ENCODE peak calls at places on chromosomes 12 and 14, in seven cellular contexts. N is A549, O is body of pancreas, F is stomach, T is Peyer's patch, L is NB4, U is GM12892. R is an unnamed sample.

GRCh38 chr12:124548854-124549378 is 18.5 kb downstream of the NCOR2 start:
- DNase-seq in U (no peak), O (peak), L (no peak), N (no peak), T (no peak), F (peak), R (no peak)

GRCh38 chr14:33692762-33693161 is 258.1 kb downstream of the EGLN3 start:
- DNase-seq in U (no peak), N (no peak), L (no peak), F (no peak), T (no peak), O (no peak), R (no peak)

GRCh38 chr14:31401369-31401932 is 18.9 kb downstream of the HEATR5A start:
- DNase-seq in T (no peak), L (no peak), N (no peak), U (no peak), F (no peak), O (no peak), R (no peak)

GRCh38 chr12:89770391-89770790 is 61.8 kb upstream of the ATP2B1 start:
- DNase-seq in U (no peak), O (no peak), L (no peak), F (no peak), T (no peak), N (no peak), R (no peak)

GRCh38 chr14:24324024-24324423 is 10.8 kb downstream of the ADCY4 start:
- DNase-seq in F (no peak), N (no peak), T (no peak), L (no peak), U (no peak), O (no peak), R (no peak)

GRCh38 chr14:58899317-58899713 is 261.6 kb downstream of the DACT1 start:
- DNase-seq in L (no peak), N (peak), O (no peak), F (no peak), U (no peak), T (no peak), R (no peak)

GRCh38 chr12:54292083-54292930 is 8.5 kb downstream of the NFE2 start:
- DNase-seq in O (no peak), U (no peak), L (no peak), T (no peak), F (no peak), N (no peak), R (no peak)

GRCh38 chr12:105025890-105026289 is 39.8 kb downstream of the NOPCHAP1 start:
- DNase-seq in U (no peak), L (no peak), F (peak), T (no peak), N (no peak), O (peak), R (no peak)

GRCh38 chr12:98808243-98808895 is 163.3 kb downstream of the APAF1 start:
- DNase-seq in T (no peak), U (no peak), L (no peak), N (no peak), F (no peak), O (no peak), R (no peak)

GRCh38 chr12:100799770-100800169 is 5.2 kb downstream of the ANO4 start:
- DNase-seq in N (no peak), L (no peak), T (no peak), U (no peak), O (no peak), F (no peak), R (no peak)

GRCh38 chr12:95637471-95638155 is 86.3 kb upstream of the USP44 start:
- DNase-seq in T (no peak), O (no peak), U (no peak), N (peak), F (no peak), L (no peak), R (no peak)

GRCh38 chr14:67111031-67111430 is 78.2 kb upstream of the GARIN2 start:
- DNase-seq in N (no peak), T (no peak), L (no peak), O (no peak), U (no peak), F (no peak), R (no peak)

GRCh38 chr14:94027566-94028449 is 1.7 kb downstream of the OTUB2 start:
- DNase-seq in N (no peak), F (peak), L (no peak), T (no peak), O (no peak), U (no peak), R (no peak)

DNA sequence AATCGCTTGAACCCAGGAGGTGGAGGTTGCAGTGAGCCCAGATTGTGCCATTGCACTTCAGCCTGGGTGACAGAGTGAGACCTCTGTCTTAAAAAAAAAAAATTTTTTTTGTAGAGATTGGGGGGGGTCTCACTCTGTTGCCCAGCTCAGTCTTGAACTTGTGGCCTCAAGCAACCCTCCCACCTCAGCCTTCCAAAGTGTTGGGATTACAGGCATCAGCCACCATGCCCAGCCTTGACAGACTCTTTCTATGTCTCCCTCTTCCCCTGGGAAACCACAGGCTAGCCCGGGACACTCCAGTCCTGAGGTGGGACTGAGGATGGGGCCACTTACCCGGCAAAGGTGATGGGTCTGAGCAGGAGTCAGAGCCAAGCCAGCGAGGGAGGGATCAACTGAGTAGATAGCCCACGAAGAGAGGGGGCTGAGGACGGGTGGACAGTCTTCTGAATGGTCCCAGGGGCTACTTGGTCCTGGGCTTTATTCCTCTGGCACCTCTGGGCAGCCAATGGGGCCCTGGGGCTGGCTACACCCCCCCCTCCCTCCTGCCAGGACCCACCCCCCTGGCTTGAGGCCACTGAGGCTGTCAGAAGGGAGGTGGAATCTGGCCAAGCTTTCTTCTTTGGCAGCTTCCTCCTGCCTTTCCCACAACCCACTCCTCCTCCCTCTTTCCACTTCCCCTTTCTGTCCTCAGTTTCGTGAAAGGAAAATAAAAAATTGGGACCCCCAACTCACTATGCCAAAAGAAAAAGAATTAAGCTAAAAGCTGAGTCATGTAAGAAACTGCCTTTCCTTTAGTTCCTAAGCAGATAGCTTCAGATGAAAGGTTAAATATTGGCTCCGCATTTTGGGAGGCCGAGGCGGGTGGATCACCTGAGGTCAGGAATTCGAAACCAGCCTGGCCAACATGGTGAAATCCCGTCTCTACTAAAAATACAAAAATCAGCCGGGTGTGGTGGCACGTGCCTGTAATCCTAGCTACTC is at the start of gene SDS:
- DNase-seq in N (no peak), O (peak), T (no peak), L (peak), F (peak), U (no peak), R (no peak)
- TF ChIP-seq POLR2A in N (no peak), O (no peak), T (no peak), L (no peak), F (no peak), U (no peak), R (no peak)

GRCh38 chr12:67269632-67270578 is 747 bp downstream of the CAND1 start:
- DNase-seq in F (peak), O (peak), U (peak), T (peak), N (peak), L (peak), R (peak)
- TF ChIP-seq POLR2A in F (no peak), O (peak), U (peak), T (peak), N (peak), L (no peak), R (no peak)

GRCh38 chr12:49369723-49370145 is 2.5 kb downstream of the SPATS2 start:
- DNase-seq in U (peak), T (no peak), F (peak), L (peak), O (peak), N (peak), R (no peak)

GRCh38 chr12:49368240-49368600 is 958 bp downstream of the SPATS2 start:
- DNase-seq in F (no peak), L (no peak), T (no peak), N (no peak), U (no peak), O (no peak), R (no peak)

GRCh38 chr12:49365542-49365941 is 1.7 kb upstream of the SPATS2 start:
- DNase-seq in U (no peak), N (no peak), L (peak), F (no peak), O (no peak), T (no peak), R (no peak)

GRCh38 chr12:49366652-49367380 is 446 bp upstream of the SPATS2 start:
- DNase-seq in T (peak), F (peak), O (peak), U (peak), L (peak), N (peak), R (peak)

GRCh38 chr12:49367381-49368239 is at the start of gene SPATS2:
- DNase-seq in U (no peak), L (no peak), N (peak), T (no peak), F (no peak), O (peak), R (no peak)
- TF ChIP-seq POLR2A in U (no peak), L (peak), N (peak), T (peak), F (no peak), O (peak), R (no peak)

DNA sequence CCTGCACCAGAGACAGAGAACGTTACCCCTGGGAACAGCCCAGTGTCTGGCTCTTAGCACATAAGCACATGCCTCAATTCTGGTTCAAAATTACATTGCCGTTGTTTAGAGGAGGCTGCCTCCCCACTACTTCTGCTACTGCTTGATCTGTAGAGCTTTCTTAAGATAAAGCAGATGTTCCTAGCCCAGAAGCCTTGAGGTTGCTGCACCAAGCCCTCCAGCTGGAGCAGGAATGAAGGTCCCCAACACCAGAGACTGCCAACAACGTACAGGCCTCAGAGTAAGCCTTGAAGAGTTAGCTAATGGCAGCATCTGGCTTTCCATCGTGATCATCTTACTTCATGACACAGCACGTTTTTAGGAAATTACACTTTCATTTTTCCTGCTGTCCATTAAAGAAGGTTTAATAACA is 34.7 kb upstream of the AMIGO2 start:
- DNase-seq in F (no peak), L (no peak), O (no peak), N (no peak), U (no peak), T (no peak), R (no peak)
- TF ChIP-seq POLR2A in F (no peak), L (no peak), O (no peak), N (no peak), U (no peak), T (no peak), R (no peak)

GRCh38 chr12:93723568-93723930 is 46.4 kb downstream of the CRADD start:
- DNase-seq in L (no peak), N (no peak), F (no peak), U (no peak), O (no peak), T (no peak), R (no peak)

GRCh38 chr12:93725531-93725930 is 48.4 kb downstream of the CRADD start:
- DNase-seq in L (no peak), O (no peak), T (no peak), N (no peak), F (no peak), U (no peak), R (no peak)

GRCh38 chr12:93729934-93730333 is 52.8 kb downstream of the CRADD start:
- DNase-seq in L (no peak), T (no peak), F (no peak), O (no peak), U (no peak), N (no peak), R (no peak)

GRCh38 chr12:93727911-93728310 is 50.7 kb downstream of the CRADD start:
- DNase-seq in F (no peak), L (no peak), N (no peak), T (no peak), U (no peak), O (no peak), R (no peak)

DNA sequence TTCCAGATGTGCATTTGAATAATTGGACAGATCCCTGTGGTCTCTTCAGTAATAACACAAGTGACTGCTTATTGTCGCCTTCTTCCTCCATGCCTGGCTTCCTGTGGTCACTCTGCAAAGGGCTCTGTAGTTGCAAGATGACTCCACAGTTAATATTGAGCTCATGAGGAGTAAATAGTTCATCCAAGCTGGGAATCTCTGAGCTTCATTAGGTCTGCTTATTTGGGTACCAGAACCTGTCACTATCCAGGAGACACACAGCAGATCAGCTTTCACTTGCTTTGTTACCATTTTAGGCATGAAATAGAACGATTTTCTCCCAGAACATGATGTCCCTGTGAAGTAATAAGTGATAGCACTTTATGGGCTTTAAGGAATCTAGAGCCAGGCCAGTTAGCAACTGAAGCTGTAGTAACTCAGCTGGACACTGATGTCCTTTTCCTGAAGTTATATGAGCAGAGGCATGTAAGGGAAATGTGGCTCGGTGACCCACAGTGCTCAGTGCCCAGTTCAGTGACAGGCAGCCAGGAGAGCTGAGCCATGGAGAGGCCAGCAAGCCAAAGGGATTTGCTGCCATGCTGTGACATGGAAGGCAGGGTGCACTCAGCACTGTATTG is 50.1 kb downstream of the CRADD start:
- DNase-seq in L (no peak), N (no peak), O (peak), U (no peak), T (no peak), F (peak), R (no peak)
- TF ChIP-seq POLR2A in L (no peak), N (no peak), O (no peak), U (no peak), T (no peak), F (no peak), R (no peak)

GRCh38 chr14:61988240-61988639 is 226.0 kb downstream of the SNAPC1 start:
- DNase-seq in O (no peak), N (no peak), U (no peak), T (no peak), F (no peak), L (no peak), R (no peak)
- TF ChIP-seq POLR2A in O (no peak), N (no peak), U (no peak), T (no peak), F (no peak), L (no peak), R (no peak)

GRCh38 chr14:60656755-60657608 is 7.7 kb upstream of the SIX1 start:
- DNase-seq in N (peak), F (peak), U (peak), T (peak), O (peak), L (peak), R (peak)
- TF ChIP-seq POLR2A in N (peak), F (no peak), U (no peak), T (no peak), O (peak), L (no peak), R (no peak)

GRCh38 chr12:52054231-52054837 is 3.1 kb downstream of the NR4A1 start:
- DNase-seq in O (no peak), N (peak), F (peak), U (no peak), T (no peak), L (no peak), R (no peak)
- TF ChIP-seq POLR2A in O (no peak), N (no peak), F (no peak), U (no peak), T (no peak), L (no peak), R (no peak)

GRCh38 chr14:74618078-74618952 is 6.3 kb upstream of the LTBP2 start:
- DNase-seq in O (peak), N (peak), U (no peak), T (peak), L (peak), F (peak), R (no peak)
- TF ChIP-seq POLR2A in O (no peak), N (no peak), U (no peak), T (no peak), L (no peak), F (no peak), R (no peak)

R was measured in GM12891.